ENCODE peak calls at places on chromosomes 12 and 14, in five cellular contexts. One of them, this sample, is unnamed.

GRCh38 chr12:40351976-40352375 is 127.2 kb downstream of the LRRK2 start:
- DNase-seq in LoVo: no peak
- DNase-seq in NCI-H1105 treated with DMSO at 0.1 percent for 48 hours: no peak
- DNase-seq in HEK293T: no peak
- DNase-seq in hypothalamus: no peak
- DNase-seq in this sample: no peak

GRCh38 chr12:107749094-107749493 is 11.8 kb downstream of the PRDM4 start:
- DNase-seq in HEK293T: no peak
- DNase-seq in LoVo: no peak
- DNase-seq in hypothalamus: no peak
- DNase-seq in NCI-H1105 treated with DMSO at 0.1 percent for 48 hours: no peak
- DNase-seq in this sample: no peak

GRCh38 chr14:77616133-77616453 is 344 bp downstream of the SPTLC2 start:
- DNase-seq in LoVo: no peak
- DNase-seq in HEK293T: no peak
- DNase-seq in hypothalamus: no peak
- DNase-seq in NCI-H1105 treated with DMSO at 0.1 percent for 48 hours: no peak
- DNase-seq in this sample: no peak

GRCh38 chr12:115916910-115917668 is 360.4 kb downstream of the MED13L start:
- DNase-seq in NCI-H1105 treated with DMSO at 0.1 percent for 48 hours: peak
- DNase-seq in LoVo: peak
- DNase-seq in hypothalamus: no peak
- DNase-seq in HEK293T: peak
- DNase-seq in this sample: peak

GRCh38 chr12:12022306-12022931 is 48.3 kb upstream of the BCL2L14 start:
- DNase-seq in LoVo: no peak
- DNase-seq in NCI-H1105 treated with DMSO at 0.1 percent for 48 hours: no peak
- DNase-seq in HEK293T: no peak
- DNase-seq in hypothalamus: no peak
- DNase-seq in this sample: no peak

GRCh38 chr12:88904705-88905104 is 324.4 kb upstream of the KITLG start:
- DNase-seq in HEK293T: no peak
- DNase-seq in NCI-H1105 treated with DMSO at 0.1 percent for 48 hours: no peak
- DNase-seq in LoVo: no peak
- DNase-seq in hypothalamus: no peak
- DNase-seq in this sample: peak

GRCh38 chr12:51225800-51226199 is 7.9 kb upstream of the POU6F1 start:
- DNase-seq in LoVo: no peak
- DNase-seq in HEK293T: no peak
- DNase-seq in hypothalamus: no peak
- DNase-seq in NCI-H1105 treated with DMSO at 0.1 percent for 48 hours: no peak
- DNase-seq in this sample: no peak

GRCh38 chr12:12684375-12685106 is 11.4 kb downstream of the GPR19 start:
- DNase-seq in HEK293T: no peak
- DNase-seq in LoVo: peak
- DNase-seq in NCI-H1105 treated with DMSO at 0.1 percent for 48 hours: peak
- DNase-seq in hypothalamus: peak
- DNase-seq in this sample: peak

GRCh38 chr14:26402126-26402525 is 195.7 kb downstream of the NOVA1 start:
- DNase-seq in LoVo: no peak
- DNase-seq in hypothalamus: no peak
- DNase-seq in NCI-H1105 treated with DMSO at 0.1 percent for 48 hours: no peak
- DNase-seq in HEK293T: no peak
- DNase-seq in this sample: peak

GRCh38 chr12:55723516-55724225 is 3.5 kb downstream of the RDH5 start:
- DNase-seq in hypothalamus: no peak
- DNase-seq in HEK293T: no peak
- DNase-seq in NCI-H1105 treated with DMSO at 0.1 percent for 48 hours: no peak
- DNase-seq in LoVo: no peak
- DNase-seq in this sample: no peak

GRCh38 chr12:14563051-14563450 is 4.6 kb downstream of the PLBD1 start:
- DNase-seq in hypothalamus: no peak
- DNase-seq in HEK293T: no peak
- DNase-seq in LoVo: no peak
- DNase-seq in NCI-H1105 treated with DMSO at 0.1 percent for 48 hours: no peak
- DNase-seq in this sample: no peak

GRCh38 chr14:31224808-31225207 is 17.2 kb upstream of the HECTD1 start:
- DNase-seq in NCI-H1105 treated with DMSO at 0.1 percent for 48 hours: no peak
- DNase-seq in LoVo: no peak
- DNase-seq in HEK293T: no peak
- DNase-seq in hypothalamus: no peak
- DNase-seq in this sample: no peak